ENCODE peak calls at places on chromosome 5, in nine cellular contexts. O is A549; G is effector memory CD4-positive, alpha-beta T cell; Y is AG10803; L is pancreas; J is gastrocnemius medialis; T is AG09309; N is cardiac muscle cell; R is heart left ventricle. K is an unnamed sample.

GRCh38 chr5:81778642-81779041 is 27.7 kb upstream of the SSBP2 start:
- DNase-seq in O (no peak), G (no peak), Y (peak), L (no peak), J (no peak), T (no peak), N (no peak), R (no peak), K (peak)

GRCh38 chr5:10828241-10828640 is 67.2 kb upstream of the DAP start:
- DNase-seq in O (no peak), G (no peak), Y (peak), L (no peak), J (no peak), T (peak), N (no peak), R (no peak), K (no peak)

GRCh38 chr5:92939428-92939827 is 641.6 kb downstream of the NR2F1-AS1 start:
- DNase-seq in O (no peak), G (no peak), Y (no peak), L (no peak), J (no peak), T (no peak), N (no peak), R (no peak), K (no peak)

GRCh38 chr5:128412145-128412930 is 125.7 kb downstream of the FBN2 start:
- DNase-seq in O (no peak), G (no peak), Y (no peak), L (no peak), J (no peak), T (no peak), N (no peak), R (no peak), K (no peak)

GRCh38 chr5:132358760-132359159 is 10.8 kb upstream of the SLC22A5 start:
- DNase-seq in O (no peak), G (no peak), Y (no peak), L (no peak), J (no peak), T (no peak), N (no peak), R (no peak), K (no peak)

GRCh38 chr5:88882321-88883038 is 504 bp downstream of the MEF2C start:
- DNase-seq in O (no peak), G (no peak), Y (peak), L (no peak), J (no peak), T (no peak), N (no peak), R (no peak), K (no peak)

GRCh38 chr5:84372066-84372700 is 12.5 kb downstream of the EDIL3 start:
- DNase-seq in O (no peak), G (no peak), Y (peak), L (no peak), J (no peak), T (peak), N (no peak), R (no peak), K (peak)

GRCh38 chr5:168874713-168875380 is 295.7 kb upstream of the PANK3 start:
- DNase-seq in O (no peak), G (no peak), Y (peak), L (no peak), J (no peak), T (no peak), N (no peak), R (no peak), K (no peak)

GRCh38 chr5:139764250-139764791 is 31.3 kb upstream of the PSD2 start:
- DNase-seq in O (no peak), G (no peak), Y (no peak), L (no peak), J (no peak), T (no peak), N (peak), R (no peak), K (no peak)

GRCh38 chr5:171776747-171777419 is 8.7 kb upstream of the SMIM23 start:
- DNase-seq in O (no peak), G (no peak), Y (peak), L (no peak), J (no peak), T (peak), N (no peak), R (no peak), K (no peak)

GRCh38 chr5:14269395-14269794 is 126.3 kb downstream of the TRIO start:
- DNase-seq in O (no peak), G (no peak), Y (no peak), L (no peak), J (no peak), T (no peak), N (no peak), R (no peak), K (no peak)

GRCh38 chr5:60287174-60287771 is 393.7 kb upstream of the PDE4D start:
- DNase-seq in O (peak), G (no peak), Y (peak), L (peak), J (no peak), T (no peak), N (peak), R (no peak), K (peak)

GRCh38 chr5:72692273-72692672 is 124.2 kb upstream of the TNPO1 start:
- DNase-seq in O (no peak), G (no peak), Y (peak), L (no peak), J (no peak), T (peak), N (no peak), R (no peak), K (peak)

GRCh38 chr5:81767938-81768337 is 17.0 kb upstream of the SSBP2 start:
- DNase-seq in O (no peak), G (no peak), Y (no peak), L (no peak), J (no peak), T (no peak), N (no peak), R (no peak), K (no peak)

GRCh38 chr5:38434981-38435710 is 121.3 kb downstream of the LIFR start:
- DNase-seq in O (no peak), G (no peak), Y (peak), L (no peak), J (no peak), T (peak), N (no peak), R (no peak), K (no peak)

GRCh38 chr5:83407931-83408330 is 63.6 kb upstream of the VCAN start:
- DNase-seq in O (no peak), G (no peak), Y (no peak), L (no peak), J (no peak), T (no peak), N (no peak), R (no peak), K (no peak)

GRCh38 chr5:179348833-179349232 is 3.6 kb upstream of the ADAMTS2 start:
- DNase-seq in O (no peak), G (no peak), Y (no peak), L (no peak), J (no peak), T (no peak), N (no peak), R (no peak), K (no peak)

GRCh38 chr5:124995451-124995850 is 249.0 kb upstream of the ZNF608 start:
- DNase-seq in O (no peak), G (no peak), Y (no peak), L (no peak), J (no peak), T (no peak), N (no peak), R (no peak), K (no peak)

GRCh38 chr5:9932770-9933169 is 302.6 kb upstream of the TAS2R1 start:
- DNase-seq in O (no peak), G (no peak), Y (peak), L (no peak), J (no peak), T (peak), N (no peak), R (no peak), K (peak)

GRCh38 chr5:143220748-143221211 is 182.7 kb downstream of the NR3C1 start:
- DNase-seq in O (no peak), G (no peak), Y (no peak), L (no peak), J (no peak), T (no peak), N (no peak), R (no peak), K (no peak)

GRCh38 chr5:122415481-122416120 is 103.6 kb downstream of the SNCAIP start:
- DNase-seq in O (peak), G (no peak), Y (peak), L (peak), J (no peak), T (peak), N (peak), R (peak), K (peak)

GRCh38 chr5:181211208-181211607 is 6.2 kb upstream of the TRIM7 start:
- DNase-seq in O (no peak), G (no peak), Y (no peak), L (no peak), J (no peak), T (no peak), N (no peak), R (no peak), K (no peak)

GRCh38 chr5:34487202-34487879 is 168.8 kb upstream of the RAI14 start:
- DNase-seq in O (no peak), G (no peak), Y (peak), L (peak), J (no peak), T (peak), N (no peak), R (no peak), K (peak)

GRCh38 chr5:20105915-20106314 is 117.9 kb upstream of the CDH18 start:
- DNase-seq in O (no peak), G (no peak), Y (no peak), L (no peak), J (no peak), T (no peak), N (no peak), R (no peak), K (no peak)

GRCh38 chr5:123800640-123801039 is 288.7 kb downstream of the CSNK1G3 start:
- DNase-seq in O (no peak), G (no peak), Y (no peak), L (no peak), J (no peak), T (no peak), N (no peak), R (no peak), K (no peak)

GRCh38 chr5:151718168-151718567 is 31.5 kb upstream of the SPARC start:
- DNase-seq in O (no peak), G (no peak), Y (peak), L (no peak), J (no peak), T (no peak), N (no peak), R (no peak), K (no peak)

GRCh38 chr5:132498686-132499271 is 8.2 kb upstream of the IRF1 start:
- DNase-seq in O (no peak), G (no peak), Y (no peak), L (peak), J (no peak), T (no peak), N (no peak), R (no peak), K (no peak)

GRCh38 chr5:78648359-78649219 is at the start of gene LHFPL2:
- DNase-seq in O (peak), G (no peak), Y (peak), L (peak), J (peak), T (no peak), N (peak), R (peak), K (no peak)

GRCh38 chr5:72506150-72506549 is 1.1 kb downstream of the ZNF366 start:
- DNase-seq in O (no peak), G (no peak), Y (no peak), L (no peak), J (peak), T (no peak), N (no peak), R (no peak), K (no peak)

GRCh38 chr5:79774855-79775237 is 85.2 kb downstream of the CMYA5 start:
- DNase-seq in O (no peak), G (no peak), Y (no peak), L (no peak), J (no peak), T (no peak), N (no peak), R (no peak), K (no peak)

GRCh38 chr5:1201327-1202025 is at the start of gene SLC6A19:
- DNase-seq in O (no peak), G (no peak), Y (no peak), L (no peak), J (no peak), T (no peak), N (no peak), R (no peak), K (no peak)

GRCh38 chr5:55187370-55187769 is 14.4 kb upstream of the CDC20B start:
- DNase-seq in O (no peak), G (no peak), Y (no peak), L (no peak), J (no peak), T (no peak), N (no peak), R (no peak), K (no peak)

GRCh38 chr5:163248856-163249255 is 188.5 kb upstream of the CCNG1 start:
- DNase-seq in O (no peak), G (no peak), Y (peak), L (no peak), J (no peak), T (no peak), N (no peak), R (no peak), K (no peak)

GRCh38 chr5:142215915-142216681 is 107.5 kb downstream of the NDFIP1 start:
- DNase-seq in O (peak), G (no peak), Y (peak), L (peak), J (peak), T (peak), N (no peak), R (peak), K (peak)

GRCh38 chr5:169121631-169122420 is 179.1 kb downstream of the SLIT3 start:
- DNase-seq in O (no peak), G (no peak), Y (peak), L (no peak), J (no peak), T (peak), N (no peak), R (no peak), K (no peak)

GRCh38 chr5:187617-188451 is 3.5 kb upstream of the LRRC14B start:
- DNase-seq in O (no peak), G (no peak), Y (peak), L (no peak), J (no peak), T (no peak), N (no peak), R (peak), K (no peak)

GRCh38 chr5:189486-189885 is 1.8 kb upstream of the LRRC14B start:
- DNase-seq in O (no peak), G (no peak), Y (no peak), L (no peak), J (no peak), T (no peak), N (no peak), R (no peak), K (no peak)

GRCh38 chr5:190366-191035 is 794 bp upstream of the LRRC14B start:
- DNase-seq in O (no peak), G (no peak), Y (no peak), L (no peak), J (peak), T (no peak), N (no peak), R (no peak), K (no peak)

GRCh38 chr5:189976-190365 is 1.3 kb upstream of the LRRC14B start:
- DNase-seq in O (no peak), G (no peak), Y (no peak), L (no peak), J (no peak), T (no peak), N (no peak), R (no peak), K (no peak)

GRCh38 chr5:188488-189481 is 2.5 kb upstream of the LRRC14B start:
- DNase-seq in O (peak), G (peak), Y (peak), L (peak), J (peak), T (peak), N (peak), R (peak), K (peak)
- H3K4me3 ChIP-seq in O (no peak), G (no peak), Y (peak), L (peak), J (peak), T (peak), N (no peak), R (peak), K (peak)

DNA sequence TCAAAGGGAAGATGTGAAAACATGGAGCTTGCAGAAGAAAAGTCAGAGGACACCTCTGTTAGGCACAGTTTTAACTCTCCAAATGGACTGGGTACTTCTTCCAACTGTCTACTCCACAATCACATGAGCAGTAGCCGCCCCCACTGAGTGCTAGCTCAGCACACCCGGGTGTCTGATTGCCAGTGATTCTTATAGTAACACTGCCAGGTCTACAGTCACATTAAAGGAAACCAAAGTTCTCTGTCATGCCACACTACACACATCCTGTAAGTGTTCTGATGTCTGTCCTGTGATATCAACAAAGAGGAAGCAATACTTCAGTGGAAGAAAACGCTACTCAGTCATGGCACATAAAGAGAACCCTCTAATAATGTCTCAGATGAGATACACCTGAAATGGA is at the start of gene HAVCR2:
- DNase-seq in O (no peak), G (no peak), Y (no peak), L (no peak), J (peak), T (no peak), N (no peak), R (peak), K (no peak)
- H3K4me3 ChIP-seq in O (no peak), G (peak), Y (no peak), L (no peak), J (no peak), T (no peak), N (no peak), R (peak), K (no peak)

DNA sequence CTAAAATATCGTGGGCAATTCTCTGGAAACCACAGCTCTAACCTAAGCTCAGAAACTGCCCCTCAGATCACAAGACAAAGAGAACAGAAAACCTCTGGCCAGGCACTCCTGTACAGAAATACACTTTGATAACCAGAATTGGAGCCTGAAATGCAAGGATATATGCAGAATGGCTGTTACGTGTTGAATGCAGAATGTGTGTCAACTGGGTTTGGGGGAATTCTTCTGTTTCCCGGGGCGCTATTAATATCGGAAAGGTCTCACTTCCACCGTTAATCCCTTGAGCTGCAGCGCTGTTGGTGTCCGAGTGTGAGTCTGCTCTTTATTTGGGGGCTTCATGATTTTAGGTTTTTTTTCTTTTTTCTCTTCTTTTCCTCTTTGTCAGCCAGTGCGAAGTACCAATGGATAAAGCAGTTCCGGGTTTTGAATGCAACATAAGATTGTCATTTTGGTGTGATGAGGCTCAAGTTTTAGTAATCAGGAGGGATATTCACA is 1.2 kb downstream of the PIK3R1 start:
- DNase-seq in O (peak), G (no peak), Y (no peak), L (no peak), J (no peak), T (no peak), N (no peak), R (no peak), K (no peak)
- H3K4me3 ChIP-seq in O (peak), G (peak), Y (peak), L (peak), J (peak), T (peak), N (peak), R (peak), K (peak)

GRCh38 chr5:150143725-150144058 is 12.0 kb downstream of the PDGFRB start:
- DNase-seq in O (no peak), G (no peak), Y (no peak), L (no peak), J (no peak), T (no peak), N (no peak), R (no peak), K (no peak)

GRCh38 chr5:150146235-150146634 is 9.4 kb downstream of the PDGFRB start:
- DNase-seq in O (no peak), G (no peak), Y (no peak), L (no peak), J (no peak), T (no peak), N (no peak), R (no peak), K (no peak)

GRCh38 chr5:150144211-150144801 is 11.3 kb downstream of the PDGFRB start:
- DNase-seq in O (no peak), G (no peak), Y (peak), L (no peak), J (peak), T (no peak), N (peak), R (peak), K (peak)

GRCh38 chr5:150142800-150143724 is 12.6 kb downstream of the PDGFRB start:
- DNase-seq in O (peak), G (no peak), Y (peak), L (peak), J (peak), T (peak), N (no peak), R (peak), K (peak)

DNA sequence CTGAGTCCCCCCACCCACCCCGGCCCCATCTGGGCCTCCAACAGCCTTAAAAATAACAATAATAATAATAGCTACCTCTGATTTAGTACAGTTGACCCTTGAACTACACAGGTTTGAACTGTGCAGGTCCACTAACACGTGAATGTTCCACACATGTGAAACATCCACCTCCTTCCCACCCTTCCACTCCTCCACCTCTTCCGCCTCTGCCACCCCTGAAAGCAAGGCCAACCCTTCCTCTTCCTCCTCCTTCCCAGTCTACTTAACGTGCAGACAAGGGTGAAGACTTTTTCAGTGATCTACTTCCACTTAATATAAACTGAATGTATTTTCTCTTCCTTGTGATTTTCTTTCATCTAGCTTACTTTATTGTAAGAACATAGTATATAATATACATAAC is 10.8 kb downstream of the PDGFRB start:
- DNase-seq in O (no peak), G (no peak), Y (no peak), L (no peak), J (no peak), T (no peak), N (no peak), R (no peak), K (no peak)
- H3K4me3 ChIP-seq in O (no peak), G (no peak), Y (peak), L (no peak), J (no peak), T (no peak), N (no peak), R (no peak), K (no peak)

GRCh38 chr5:144504929-144505578 is 334.4 kb downstream of the KCTD16 start:
- DNase-seq in O (no peak), G (no peak), Y (no peak), L (no peak), J (no peak), T (no peak), N (peak), R (no peak), K (no peak)

GRCh38 chr5:144511581-144512072 is 341.0 kb downstream of the KCTD16 start:
- DNase-seq in O (no peak), G (no peak), Y (no peak), L (no peak), J (no peak), T (no peak), N (no peak), R (no peak), K (no peak)

GRCh38 chr5:144510845-144511580 is 340.3 kb downstream of the KCTD16 start:
- DNase-seq in O (no peak), G (no peak), Y (no peak), L (peak), J (no peak), T (no peak), N (no peak), R (no peak), K (no peak)
- H3K4me3 ChIP-seq in O (no peak), G (no peak), Y (no peak), L (peak), J (no peak), T (no peak), N (no peak), R (no peak), K (no peak)

GRCh38 chr5:172872997-172873491 is 39.0 kb downstream of the ERGIC1 start:
- DNase-seq in O (no peak), G (no peak), Y (peak), L (peak), J (peak), T (no peak), N (peak), R (peak), K (no peak)
- H3K4me3 ChIP-seq in O (no peak), G (no peak), Y (no peak), L (no peak), J (no peak), T (no peak), N (no peak), R (no peak), K (no peak)

GRCh38 chr5:31106259-31106658 is 87.2 kb upstream of the CDH6 start:
- DNase-seq in O (no peak), G (no peak), Y (no peak), L (no peak), J (no peak), T (no peak), N (no peak), R (no peak), K (no peak)
- H3K4me3 ChIP-seq in O (no peak), G (no peak), Y (no peak), L (no peak), J (no peak), T (no peak), N (no peak), R (no peak), K (no peak)

GRCh38 chr5:44935871-44936270 is 127.1 kb downstream of the MRPS30 start:
- DNase-seq in O (no peak), G (no peak), Y (no peak), L (no peak), J (no peak), T (no peak), N (no peak), R (no peak), K (no peak)
- H3K4me3 ChIP-seq in O (no peak), G (no peak), Y (no peak), L (no peak), J (no peak), T (no peak), N (no peak), R (no peak), K (no peak)

GRCh38 chr5:36874465-36874864 is 2.1 kb upstream of the NIPBL start:
- DNase-seq in O (no peak), G (no peak), Y (no peak), L (no peak), J (no peak), T (no peak), N (peak), R (no peak), K (no peak)
- H3K4me3 ChIP-seq in O (peak), G (peak), Y (peak), L (peak), J (peak), T (peak), N (peak), R (peak), K (peak)